ENCODE peak calls at places on chromosomes 4 and X, in eight cellular contexts. X, V, S, J, R, M, Z and B are unnamed samples.

GRCh38 chr4:177275999-177276398 is 33.7 kb upstream of the NEIL3 start:
- DNase-seq in X (no peak), V (no peak), S (no peak), J (no peak), R (no peak), M (no peak), Z (no peak), B (no peak)

GRCh38 chr4:126174627-126175026 is 859.9 kb downstream of the FAT4 start:
- DNase-seq in X (no peak), V (no peak), S (no peak), J (no peak), R (no peak), M (no peak), Z (no peak), B (no peak)

GRCh38 chr4:171648926-171649325 is 164.3 kb upstream of the GALNTL6 start:
- DNase-seq in X (no peak), V (no peak), S (no peak), J (no peak), R (no peak), M (no peak), Z (no peak), B (no peak)

GRCh38 chrX:7252013-7252610 is 104.2 kb upstream of the PUDP start:
- DNase-seq in X (no peak), V (no peak), S (no peak), J (no peak), R (no peak), M (no peak), Z (no peak), B (no peak)

GRCh38 chr4:11005321-11005720 is 320.8 kb upstream of the CLNK start:
- DNase-seq in X (no peak), V (no peak), S (no peak), J (no peak), R (no peak), M (no peak), Z (no peak), B (no peak)

GRCh38 chrX:108000751-108001150 is 18.6 kb upstream of the TEX13B start:
- DNase-seq in X (peak), V (peak), S (no peak), J (no peak), R (no peak), M (peak), Z (no peak), B (no peak)

GRCh38 chr4:54439831-54440243 is 210.7 kb downstream of the PDGFRA start:
- DNase-seq in X (no peak), V (peak), S (no peak), J (no peak), R (no peak), M (peak), Z (peak), B (no peak)

GRCh38 chr4:80115368-80116181 is 42.5 kb upstream of the ANTXR2 start:
- DNase-seq in X (no peak), V (no peak), S (no peak), J (no peak), R (no peak), M (peak), Z (peak), B (no peak)

GRCh38 chr4:168524006-168524405 is 27.2 kb downstream of the PALLD start:
- DNase-seq in X (no peak), V (no peak), S (no peak), J (no peak), R (no peak), M (peak), Z (peak), B (no peak)

GRCh38 chrX:18886005-18886343 is 97.9 kb downstream of the PHKA2 start:
- DNase-seq in X (no peak), V (no peak), S (no peak), J (no peak), R (no peak), M (no peak), Z (no peak), B (no peak)

GRCh38 chrX:20042221-20042620 is 51.4 kb upstream of the BCLAF3 start:
- DNase-seq in X (no peak), V (no peak), S (no peak), J (no peak), R (no peak), M (no peak), Z (no peak), B (no peak)

GRCh38 chr4:118917582-118917981 is 28.9 kb downstream of the SYNPO2 start:
- DNase-seq in X (no peak), V (no peak), S (no peak), J (no peak), R (no peak), M (no peak), Z (no peak), B (no peak)

GRCh38 chr4:155758500-155759371 is at the start of gene GUCY1B1:
- DNase-seq in X (no peak), V (peak), S (peak), J (peak), R (peak), M (peak), Z (peak), B (peak)

GRCh38 chr4:7434766-7435150 is at the start of gene PSAPL1:
- DNase-seq in X (no peak), V (no peak), S (no peak), J (no peak), R (no peak), M (no peak), Z (no peak), B (no peak)

GRCh38 chr4:60506061-60506460 is 694.1 kb upstream of the ADGRL3 start:
- DNase-seq in X (no peak), V (no peak), S (no peak), J (no peak), R (no peak), M (no peak), Z (no peak), B (no peak)